ENCODE peak calls at places on chromosomes 11 and 22, in four cellular contexts. C is K562, Y is HepG2, M is H1. F is an unnamed sample.

GRCh38 chr11:64649304-64649703 is 58.3 kb downstream of the SLC22A12 start:
- DNase-seq in Y (peak), M (no peak), C (peak), F (peak)

GRCh38 chr11:9839550-9839949 is 175.7 kb downstream of the SWAP70 start:
- DNase-seq in C (no peak), Y (no peak), M (no peak), F (no peak)

GRCh38 chr22:42603427-42603826 is 11.3 kb downstream of the POLDIP3 start:
- DNase-seq in M (no peak), C (no peak), Y (no peak), F (no peak)

GRCh38 chr11:7115775-7116174 is 27.0 kb downstream of the RBMXL2 start:
- DNase-seq in C (no peak), Y (no peak), M (no peak), F (no peak)

GRCh38 chr11:61731956-61732675 is 20.3 kb upstream of the MYRF start:
- DNase-seq in C (no peak), Y (no peak), M (no peak), F (no peak)

GRCh38 chr11:84906995-84907394 is 720.1 kb downstream of the DLG2 start:
- DNase-seq in Y (no peak), M (no peak), C (no peak), F (no peak)

GRCh38 chr22:29270475-29271271 is 2.6 kb downstream of the EWSR1 start:
- DNase-seq in C (peak), Y (peak), M (no peak), F (no peak)

GRCh38 chr11:66476173-66476840 is 3.9 kb upstream of the DPP3 start:
- DNase-seq in C (no peak), M (no peak), Y (no peak), F (no peak)

GRCh38 chr22:49807780-49808708 is 19.6 kb downstream of the BRD1 start:
- DNase-seq in M (no peak), C (peak), Y (no peak), F (no peak)

GRCh38 chr11:47652070-47652469 is 9.7 kb upstream of the MTCH2 start:
- DNase-seq in M (no peak), C (no peak), Y (no peak), F (no peak)

GRCh38 chr11:1113405-1114201 is 38.9 kb downstream of the MUC2 start:
- DNase-seq in C (no peak), Y (no peak), M (no peak), F (no peak)

GRCh38 chr11:65591939-65592814 is 3.4 kb downstream of the KCNK7 start:
- DNase-seq in Y (no peak), M (no peak), C (no peak), F (no peak)

GRCh38 chr22:47787501-47788227 is 1025.2 kb downstream of the TBC1D22A start:
- DNase-seq in M (no peak), C (no peak), Y (no peak), F (no peak)

GRCh38 chr11:124896071-124896750 is 1.5 kb downstream of the ROBO4 start:
- DNase-seq in C (no peak), M (no peak), Y (no peak), F (no peak)

DNA sequence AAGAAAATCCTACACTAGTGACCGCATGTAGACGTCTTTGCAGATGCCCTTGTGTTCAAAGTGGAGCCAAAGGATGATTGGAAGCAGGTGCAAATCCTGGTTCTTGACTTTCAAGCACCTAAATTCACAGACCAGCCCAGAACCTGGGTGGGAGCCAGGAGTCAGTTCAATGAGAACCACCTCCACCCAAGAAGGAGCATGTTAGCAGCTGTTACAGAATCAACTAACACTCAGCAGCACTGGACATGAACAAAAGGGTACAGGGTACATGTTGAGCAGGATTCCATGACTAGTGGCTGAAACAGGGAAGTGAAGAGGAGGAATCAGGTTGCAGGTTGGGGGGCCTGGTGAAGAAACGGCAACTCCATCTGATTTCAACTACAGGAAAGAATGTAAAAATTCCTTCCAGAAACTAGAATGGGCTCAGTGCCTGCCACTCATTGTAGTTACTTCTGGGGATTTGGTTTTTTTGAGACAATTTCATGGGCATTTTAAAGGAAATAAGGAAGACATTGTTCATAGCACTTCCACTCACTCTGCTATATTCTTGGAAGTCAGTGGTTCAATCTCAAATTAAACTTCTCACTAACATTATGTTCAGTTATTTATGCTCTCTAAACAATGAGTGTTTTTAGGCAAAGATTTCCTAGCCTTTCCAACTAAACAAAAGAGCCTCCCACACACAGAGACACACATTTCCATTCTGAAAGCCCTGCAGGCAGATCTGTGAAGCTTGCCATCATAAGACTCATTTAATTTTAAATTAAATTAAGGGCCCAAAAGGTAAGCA is 173.3 kb downstream of the CADM1 start:
- DNase-seq in Y (no peak), M (no peak), C (no peak), F (no peak)
- TF ChIP-seq PHF8 in Y (no peak), M (no peak), C (no peak), F (no peak)

GRCh38 chr11:123186291-123186690 is 8.8 kb downstream of the CLMP start:
- DNase-seq in M (no peak), C (no peak), Y (no peak), F (no peak)

GRCh38 chr11:123187221-123187620 is 7.8 kb downstream of the CLMP start:
- DNase-seq in Y (no peak), C (no peak), M (no peak), F (no peak)

GRCh38 chr11:123185326-123185725 is 9.7 kb downstream of the CLMP start:
- DNase-seq in Y (no peak), M (no peak), C (no peak), F (no peak)

GRCh38 chr11:123188508-123189165 is 6.4 kb downstream of the CLMP start:
- DNase-seq in Y (no peak), C (no peak), M (no peak), F (no peak)

GRCh38 chr11:123187670-123188507 is 7.2 kb downstream of the CLMP start:
- DNase-seq in Y (no peak), C (no peak), M (no peak), F (no peak)
- TF ChIP-seq RAD21 in Y (no peak), C (no peak), M (no peak), F (no peak)

DNA sequence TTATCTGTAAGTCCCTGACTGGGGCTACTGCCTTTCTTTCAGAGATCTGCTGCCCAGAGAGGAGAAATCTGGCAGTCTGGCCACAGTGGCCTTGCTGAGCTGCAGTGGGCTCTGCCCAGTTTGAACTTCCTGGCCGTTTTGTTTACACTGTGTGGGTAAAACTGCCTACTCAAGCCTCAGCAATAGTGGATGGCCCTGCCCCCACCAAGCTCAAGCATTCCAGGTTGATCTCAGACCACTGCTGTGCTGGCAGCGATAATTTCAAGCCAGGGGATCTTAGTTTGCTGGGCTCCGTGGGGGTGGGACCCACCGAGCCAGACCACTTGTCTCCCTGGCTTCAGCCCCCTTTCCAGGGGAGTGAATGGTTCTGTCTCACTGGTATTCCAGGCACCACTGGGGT is 117.5 kb downstream of the TRPC6 start:
- DNase-seq in Y (no peak), C (no peak), M (no peak), F (no peak)
- TF ChIP-seq PHF8 in Y (no peak), C (no peak), M (no peak), F (no peak)

GRCh38 chr11:122697636-122698167 is 42.2 kb downstream of the UBASH3B start:
- DNase-seq in M (no peak), Y (no peak), C (no peak), F (peak)
- TF ChIP-seq RAD21 in M (no peak), Y (no peak), C (no peak), F (no peak)

DNA sequence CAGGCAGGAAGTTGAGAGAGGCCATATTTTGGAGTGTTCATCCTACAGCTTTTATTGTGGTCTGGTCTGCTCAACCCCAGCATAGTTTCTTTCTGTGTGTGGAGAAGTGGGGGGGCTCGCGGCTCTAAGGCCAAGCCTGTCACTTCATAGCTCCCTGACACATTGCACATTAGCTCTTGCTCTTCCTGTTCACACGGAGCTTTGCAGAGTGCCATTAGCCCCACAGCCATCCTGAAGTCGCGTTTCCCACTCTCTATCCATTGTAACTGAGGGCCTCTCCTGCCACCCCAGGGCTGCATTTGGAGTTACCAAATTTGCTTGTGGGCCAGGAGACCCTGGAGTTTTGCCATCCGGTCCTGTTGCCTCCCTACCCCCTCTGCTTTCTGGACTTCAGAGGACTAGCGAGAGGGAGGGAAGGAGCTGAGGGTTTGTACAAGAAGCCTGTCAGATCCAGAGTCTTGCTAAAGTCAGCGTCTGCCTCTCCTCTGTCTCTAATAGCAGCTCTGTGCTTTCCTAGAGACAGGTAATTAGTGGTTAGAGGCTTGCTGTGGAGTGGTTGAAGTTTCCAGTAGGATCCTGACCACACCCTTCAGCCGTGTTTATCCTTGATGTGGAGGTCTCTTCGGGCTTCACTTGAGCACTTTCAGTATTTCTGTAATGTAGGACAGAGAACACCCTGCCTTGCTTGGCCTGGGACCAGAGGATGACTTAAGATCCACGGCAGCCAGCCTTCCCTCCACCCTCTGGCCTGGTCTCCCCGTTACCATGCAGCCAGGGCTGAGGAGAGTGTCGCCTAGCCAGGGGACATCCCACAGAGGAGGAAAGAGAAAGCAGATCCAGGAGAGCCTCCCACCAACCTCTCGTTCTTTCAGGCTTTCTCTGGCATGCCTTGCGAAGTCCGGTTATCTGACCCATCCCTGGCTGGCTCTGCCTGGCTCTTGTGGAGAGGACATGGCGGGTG is 14.1 kb downstream of the DCPS start:
- DNase-seq in M (no peak), C (no peak), Y (no peak), F (no peak)
- TF ChIP-seq PHF8 in M (no peak), C (no peak), Y (no peak), F (no peak)